ENCODE peak calls at places on chromosomes 13 and 19, in ten cellular contexts. One of them, this sample, is unnamed.

GRCh38 chr13:112722433-112723250 is 32.8 kb downstream of the ATP11A start:
- DNase-seq in stimulated activated CD4-positive, alpha-beta T cell treated with anti-CD3 and anti-CD28 coated beads, Interleukin-12 subunit alpha, Interleukin-12 subunit beta, amount 100 ng/mL, for 4 hours: no peak
- DNase-seq in stimulated activated CD8-positive, alpha-beta memory T cell treated with anti-CD3 and anti-CD28 coated beads, Interleukin-4, amount 100 ng/mL, for 1 hour: no peak
- DNase-seq in amniotic stem cell: peak; percentile 30
- DNase-seq in MCF 10A: peak; percentile 11
- DNase-seq in DMS 273 treated with DMSO at 0.1 percent for 48 hours: no peak
- DNase-seq in GM23338: peak; percentile 44
- DNase-seq in CD4-positive, alpha-beta T cell: no peak
- DNase-seq in kidney tubule cell: peak; percentile 79
- DNase-seq in epithelial cell of prostate: no peak
- DNase-seq in this sample: no peak

GRCh38 chr19:11257827-11258380 is 4.4 kb downstream of the DOCK6 start:
- DNase-seq in stimulated activated CD4-positive, alpha-beta T cell treated with anti-CD3 and anti-CD28 coated beads, Interleukin-12 subunit alpha, Interleukin-12 subunit beta, amount 100 ng/mL, for 4 hours: no peak
- DNase-seq in stimulated activated CD8-positive, alpha-beta memory T cell treated with anti-CD3 and anti-CD28 coated beads, Interleukin-4, amount 100 ng/mL, for 1 hour: no peak
- DNase-seq in amniotic stem cell: no peak
- DNase-seq in MCF 10A: peak; percentile 32
- DNase-seq in DMS 273 treated with DMSO at 0.1 percent for 48 hours: no peak
- DNase-seq in GM23338: no peak
- DNase-seq in CD4-positive, alpha-beta T cell: no peak
- DNase-seq in kidney tubule cell: no peak
- DNase-seq in epithelial cell of prostate: no peak
- DNase-seq in this sample: no peak

GRCh38 chr19:46840157-46840942 is 10.3 kb downstream of the AP2S1 start:
- DNase-seq in stimulated activated CD4-positive, alpha-beta T cell treated with anti-CD3 and anti-CD28 coated beads, Interleukin-12 subunit alpha, Interleukin-12 subunit beta, amount 100 ng/mL, for 4 hours: peak; percentile 40
- DNase-seq in stimulated activated CD8-positive, alpha-beta memory T cell treated with anti-CD3 and anti-CD28 coated beads, Interleukin-4, amount 100 ng/mL, for 1 hour: no peak
- DNase-seq in amniotic stem cell: peak; percentile 39
- DNase-seq in MCF 10A: peak; percentile 71
- DNase-seq in DMS 273 treated with DMSO at 0.1 percent for 48 hours: peak; percentile 32
- DNase-seq in GM23338: peak; percentile 90
- DNase-seq in CD4-positive, alpha-beta T cell: no peak
- DNase-seq in kidney tubule cell: peak; percentile 72
- DNase-seq in epithelial cell of prostate: no peak
- DNase-seq in this sample: no peak

GRCh38 chr13:61880576-61881283 is 465.1 kb upstream of the PCDH20 start:
- DNase-seq in stimulated activated CD4-positive, alpha-beta T cell treated with anti-CD3 and anti-CD28 coated beads, Interleukin-12 subunit alpha, Interleukin-12 subunit beta, amount 100 ng/mL, for 4 hours: no peak
- DNase-seq in stimulated activated CD8-positive, alpha-beta memory T cell treated with anti-CD3 and anti-CD28 coated beads, Interleukin-4, amount 100 ng/mL, for 1 hour: no peak
- DNase-seq in amniotic stem cell: no peak
- DNase-seq in MCF 10A: peak; percentile 61
- DNase-seq in DMS 273 treated with DMSO at 0.1 percent for 48 hours: no peak
- DNase-seq in GM23338: peak; percentile 84
- DNase-seq in CD4-positive, alpha-beta T cell: no peak
- DNase-seq in kidney tubule cell: peak; percentile 53
- DNase-seq in epithelial cell of prostate: no peak
- DNase-seq in this sample: no peak

GRCh38 chr13:93268327-93269028 is 41.9 kb downstream of the GPC6 start:
- DNase-seq in stimulated activated CD4-positive, alpha-beta T cell treated with anti-CD3 and anti-CD28 coated beads, Interleukin-12 subunit alpha, Interleukin-12 subunit beta, amount 100 ng/mL, for 4 hours: no peak
- DNase-seq in stimulated activated CD8-positive, alpha-beta memory T cell treated with anti-CD3 and anti-CD28 coated beads, Interleukin-4, amount 100 ng/mL, for 1 hour: no peak
- DNase-seq in amniotic stem cell: no peak
- DNase-seq in MCF 10A: no peak
- DNase-seq in DMS 273 treated with DMSO at 0.1 percent for 48 hours: no peak
- DNase-seq in GM23338: peak; percentile 64
- DNase-seq in CD4-positive, alpha-beta T cell: no peak
- DNase-seq in kidney tubule cell: no peak
- DNase-seq in epithelial cell of prostate: no peak
- DNase-seq in this sample: no peak

GRCh38 chr19:47405197-47405550 is 14.2 kb downstream of the MEIS3 start:
- DNase-seq in stimulated activated CD4-positive, alpha-beta T cell treated with anti-CD3 and anti-CD28 coated beads, Interleukin-12 subunit alpha, Interleukin-12 subunit beta, amount 100 ng/mL, for 4 hours: no peak
- DNase-seq in stimulated activated CD8-positive, alpha-beta memory T cell treated with anti-CD3 and anti-CD28 coated beads, Interleukin-4, amount 100 ng/mL, for 1 hour: no peak
- DNase-seq in amniotic stem cell: no peak
- DNase-seq in MCF 10A: no peak
- DNase-seq in DMS 273 treated with DMSO at 0.1 percent for 48 hours: no peak
- DNase-seq in GM23338: no peak
- DNase-seq in CD4-positive, alpha-beta T cell: no peak
- DNase-seq in kidney tubule cell: no peak
- DNase-seq in epithelial cell of prostate: no peak
- DNase-seq in this sample: no peak

GRCh38 chr13:40272776-40273139 is 393.7 kb downstream of the FOXO1 start:
- DNase-seq in stimulated activated CD4-positive, alpha-beta T cell treated with anti-CD3 and anti-CD28 coated beads, Interleukin-12 subunit alpha, Interleukin-12 subunit beta, amount 100 ng/mL, for 4 hours: no peak
- DNase-seq in stimulated activated CD8-positive, alpha-beta memory T cell treated with anti-CD3 and anti-CD28 coated beads, Interleukin-4, amount 100 ng/mL, for 1 hour: no peak
- DNase-seq in amniotic stem cell: no peak
- DNase-seq in MCF 10A: peak; percentile 65
- DNase-seq in DMS 273 treated with DMSO at 0.1 percent for 48 hours: no peak
- DNase-seq in GM23338: no peak
- DNase-seq in CD4-positive, alpha-beta T cell: no peak
- DNase-seq in kidney tubule cell: peak; percentile 58
- DNase-seq in epithelial cell of prostate: peak; percentile 56
- DNase-seq in this sample: no peak

GRCh38 chr13:33272531-33273124 is 12.9 kb downstream of the STARD13 start:
- DNase-seq in stimulated activated CD4-positive, alpha-beta T cell treated with anti-CD3 and anti-CD28 coated beads, Interleukin-12 subunit alpha, Interleukin-12 subunit beta, amount 100 ng/mL, for 4 hours: no peak
- DNase-seq in stimulated activated CD8-positive, alpha-beta memory T cell treated with anti-CD3 and anti-CD28 coated beads, Interleukin-4, amount 100 ng/mL, for 1 hour: no peak
- DNase-seq in amniotic stem cell: no peak
- DNase-seq in MCF 10A: no peak
- DNase-seq in DMS 273 treated with DMSO at 0.1 percent for 48 hours: no peak
- DNase-seq in GM23338: no peak
- DNase-seq in CD4-positive, alpha-beta T cell: no peak
- DNase-seq in kidney tubule cell: peak; percentile 86
- DNase-seq in epithelial cell of prostate: no peak
- DNase-seq in this sample: no peak

GRCh38 chr19:29275266-29275665 is 62.3 kb upstream of the UQCRFS1 start:
- DNase-seq in stimulated activated CD4-positive, alpha-beta T cell treated with anti-CD3 and anti-CD28 coated beads, Interleukin-12 subunit alpha, Interleukin-12 subunit beta, amount 100 ng/mL, for 4 hours: no peak
- DNase-seq in stimulated activated CD8-positive, alpha-beta memory T cell treated with anti-CD3 and anti-CD28 coated beads, Interleukin-4, amount 100 ng/mL, for 1 hour: no peak
- DNase-seq in amniotic stem cell: no peak
- DNase-seq in MCF 10A: no peak
- DNase-seq in DMS 273 treated with DMSO at 0.1 percent for 48 hours: no peak
- DNase-seq in GM23338: no peak
- DNase-seq in CD4-positive, alpha-beta T cell: no peak
- DNase-seq in kidney tubule cell: no peak
- DNase-seq in epithelial cell of prostate: no peak
- DNase-seq in this sample: no peak

GRCh38 chr19:6853868-6854267 is 33.5 kb upstream of the ADGRE1 start:
- DNase-seq in stimulated activated CD4-positive, alpha-beta T cell treated with anti-CD3 and anti-CD28 coated beads, Interleukin-12 subunit alpha, Interleukin-12 subunit beta, amount 100 ng/mL, for 4 hours: no peak
- DNase-seq in stimulated activated CD8-positive, alpha-beta memory T cell treated with anti-CD3 and anti-CD28 coated beads, Interleukin-4, amount 100 ng/mL, for 1 hour: no peak
- DNase-seq in amniotic stem cell: no peak
- DNase-seq in MCF 10A: no peak
- DNase-seq in DMS 273 treated with DMSO at 0.1 percent for 48 hours: no peak
- DNase-seq in GM23338: no peak
- DNase-seq in CD4-positive, alpha-beta T cell: no peak
- DNase-seq in kidney tubule cell: no peak
- DNase-seq in epithelial cell of prostate: no peak
- DNase-seq in this sample: no peak

GRCh38 chr19:35404879-35405622 is 34.2 kb downstream of the GPR42 start:
- DNase-seq in stimulated activated CD4-positive, alpha-beta T cell treated with anti-CD3 and anti-CD28 coated beads, Interleukin-12 subunit alpha, Interleukin-12 subunit beta, amount 100 ng/mL, for 4 hours: no peak
- DNase-seq in stimulated activated CD8-positive, alpha-beta memory T cell treated with anti-CD3 and anti-CD28 coated beads, Interleukin-4, amount 100 ng/mL, for 1 hour: no peak
- DNase-seq in amniotic stem cell: peak; percentile 31
- DNase-seq in MCF 10A: peak; percentile 82
- DNase-seq in DMS 273 treated with DMSO at 0.1 percent for 48 hours: no peak
- DNase-seq in GM23338: peak; percentile 63
- DNase-seq in CD4-positive, alpha-beta T cell: no peak
- DNase-seq in kidney tubule cell: peak; percentile 74
- DNase-seq in epithelial cell of prostate: peak; percentile 92
- DNase-seq in this sample: no peak

GRCh38 chr19:18340237-18340989 is at the start of gene PGPEP1:
- DNase-seq in stimulated activated CD4-positive, alpha-beta T cell treated with anti-CD3 and anti-CD28 coated beads, Interleukin-12 subunit alpha, Interleukin-12 subunit beta, amount 100 ng/mL, for 4 hours: peak; percentile 65
- DNase-seq in stimulated activated CD8-positive, alpha-beta memory T cell treated with anti-CD3 and anti-CD28 coated beads, Interleukin-4, amount 100 ng/mL, for 1 hour: peak; percentile 22
- DNase-seq in amniotic stem cell: no peak
- DNase-seq in MCF 10A: no peak
- DNase-seq in DMS 273 treated with DMSO at 0.1 percent for 48 hours: no peak
- DNase-seq in GM23338: peak; percentile 87
- DNase-seq in CD4-positive, alpha-beta T cell: no peak
- DNase-seq in kidney tubule cell: peak; percentile 60
- DNase-seq in epithelial cell of prostate: no peak
- DNase-seq in this sample: no peak

GRCh38 chr13:62767473-62767872 is 1351.8 kb upstream of the PCDH20 start:
- DNase-seq in stimulated activated CD4-positive, alpha-beta T cell treated with anti-CD3 and anti-CD28 coated beads, Interleukin-12 subunit alpha, Interleukin-12 subunit beta, amount 100 ng/mL, for 4 hours: no peak
- DNase-seq in stimulated activated CD8-positive, alpha-beta memory T cell treated with anti-CD3 and anti-CD28 coated beads, Interleukin-4, amount 100 ng/mL, for 1 hour: no peak
- DNase-seq in amniotic stem cell: no peak
- DNase-seq in MCF 10A: no peak
- DNase-seq in DMS 273 treated with DMSO at 0.1 percent for 48 hours: no peak
- DNase-seq in GM23338: no peak
- DNase-seq in CD4-positive, alpha-beta T cell: no peak
- DNase-seq in kidney tubule cell: no peak
- DNase-seq in epithelial cell of prostate: no peak
- DNase-seq in this sample: no peak

GRCh38 chr19:824885-825284 is 2.8 kb upstream of the AZU1 start:
- DNase-seq in stimulated activated CD4-positive, alpha-beta T cell treated with anti-CD3 and anti-CD28 coated beads, Interleukin-12 subunit alpha, Interleukin-12 subunit beta, amount 100 ng/mL, for 4 hours: no peak
- DNase-seq in stimulated activated CD8-positive, alpha-beta memory T cell treated with anti-CD3 and anti-CD28 coated beads, Interleukin-4, amount 100 ng/mL, for 1 hour: no peak
- DNase-seq in amniotic stem cell: no peak
- DNase-seq in MCF 10A: no peak
- DNase-seq in DMS 273 treated with DMSO at 0.1 percent for 48 hours: no peak
- DNase-seq in GM23338: no peak
- DNase-seq in CD4-positive, alpha-beta T cell: no peak
- DNase-seq in kidney tubule cell: no peak
- DNase-seq in epithelial cell of prostate: no peak
- DNase-seq in this sample: no peak

GRCh38 chr13:89115307-89115706 is 1444.1 kb downstream of the SLITRK5 start:
- DNase-seq in stimulated activated CD4-positive, alpha-beta T cell treated with anti-CD3 and anti-CD28 coated beads, Interleukin-12 subunit alpha, Interleukin-12 subunit beta, amount 100 ng/mL, for 4 hours: no peak
- DNase-seq in stimulated activated CD8-positive, alpha-beta memory T cell treated with anti-CD3 and anti-CD28 coated beads, Interleukin-4, amount 100 ng/mL, for 1 hour: no peak
- DNase-seq in amniotic stem cell: no peak
- DNase-seq in MCF 10A: no peak
- DNase-seq in DMS 273 treated with DMSO at 0.1 percent for 48 hours: no peak
- DNase-seq in GM23338: peak; percentile 54
- DNase-seq in CD4-positive, alpha-beta T cell: no peak
- DNase-seq in kidney tubule cell: no peak
- DNase-seq in epithelial cell of prostate: no peak
- DNase-seq in this sample: no peak

GRCh38 chr13:84446972-84447700 is 564.9 kb upstream of the SLITRK1 start:
- DNase-seq in stimulated activated CD4-positive, alpha-beta T cell treated with anti-CD3 and anti-CD28 coated beads, Interleukin-12 subunit alpha, Interleukin-12 subunit beta, amount 100 ng/mL, for 4 hours: no peak
- DNase-seq in stimulated activated CD8-positive, alpha-beta memory T cell treated with anti-CD3 and anti-CD28 coated beads, Interleukin-4, amount 100 ng/mL, for 1 hour: no peak
- DNase-seq in amniotic stem cell: no peak
- DNase-seq in MCF 10A: peak; percentile 15
- DNase-seq in DMS 273 treated with DMSO at 0.1 percent for 48 hours: peak; percentile 1
- DNase-seq in GM23338: peak; percentile 8
- DNase-seq in CD4-positive, alpha-beta T cell: no peak
- DNase-seq in kidney tubule cell: no peak
- DNase-seq in epithelial cell of prostate: no peak
- DNase-seq in this sample: no peak

GRCh38 chr13:27419333-27419732 is 5.1 kb upstream of the GTF3A start:
- DNase-seq in stimulated activated CD4-positive, alpha-beta T cell treated with anti-CD3 and anti-CD28 coated beads, Interleukin-12 subunit alpha, Interleukin-12 subunit beta, amount 100 ng/mL, for 4 hours: no peak
- DNase-seq in stimulated activated CD8-positive, alpha-beta memory T cell treated with anti-CD3 and anti-CD28 coated beads, Interleukin-4, amount 100 ng/mL, for 1 hour: no peak
- DNase-seq in amniotic stem cell: no peak
- DNase-seq in MCF 10A: peak; percentile 27
- DNase-seq in DMS 273 treated with DMSO at 0.1 percent for 48 hours: no peak
- DNase-seq in GM23338: no peak
- DNase-seq in CD4-positive, alpha-beta T cell: no peak
- DNase-seq in kidney tubule cell: peak; percentile 13
- DNase-seq in epithelial cell of prostate: no peak
- DNase-seq in this sample: no peak

GRCh38 chr13:37413161-37413560 is 185.4 kb downstream of the POSTN start:
- DNase-seq in stimulated activated CD4-positive, alpha-beta T cell treated with anti-CD3 and anti-CD28 coated beads, Interleukin-12 subunit alpha, Interleukin-12 subunit beta, amount 100 ng/mL, for 4 hours: no peak
- DNase-seq in stimulated activated CD8-positive, alpha-beta memory T cell treated with anti-CD3 and anti-CD28 coated beads, Interleukin-4, amount 100 ng/mL, for 1 hour: no peak
- DNase-seq in amniotic stem cell: no peak
- DNase-seq in MCF 10A: no peak
- DNase-seq in DMS 273 treated with DMSO at 0.1 percent for 48 hours: no peak
- DNase-seq in GM23338: no peak
- DNase-seq in CD4-positive, alpha-beta T cell: no peak
- DNase-seq in kidney tubule cell: no peak
- DNase-seq in epithelial cell of prostate: no peak
- DNase-seq in this sample: no peak

GRCh38 chr19:40414536-40415535 is 1.7 kb upstream of the PRX start:
- DNase-seq in stimulated activated CD4-positive, alpha-beta T cell treated with anti-CD3 and anti-CD28 coated beads, Interleukin-12 subunit alpha, Interleukin-12 subunit beta, amount 100 ng/mL, for 4 hours: no peak
- DNase-seq in stimulated activated CD8-positive, alpha-beta memory T cell treated with anti-CD3 and anti-CD28 coated beads, Interleukin-4, amount 100 ng/mL, for 1 hour: no peak
- DNase-seq in amniotic stem cell: no peak
- DNase-seq in MCF 10A: no peak
- DNase-seq in DMS 273 treated with DMSO at 0.1 percent for 48 hours: no peak
- DNase-seq in GM23338: no peak
- DNase-seq in CD4-positive, alpha-beta T cell: no peak
- DNase-seq in kidney tubule cell: no peak
- DNase-seq in epithelial cell of prostate: no peak
- DNase-seq in this sample: no peak

GRCh38 chr19:39341122-39341719 is 1.0 kb upstream of the SAMD4B start:
- DNase-seq in stimulated activated CD4-positive, alpha-beta T cell treated with anti-CD3 and anti-CD28 coated beads, Interleukin-12 subunit alpha, Interleukin-12 subunit beta, amount 100 ng/mL, for 4 hours: peak; percentile 20
- DNase-seq in stimulated activated CD8-positive, alpha-beta memory T cell treated with anti-CD3 and anti-CD28 coated beads, Interleukin-4, amount 100 ng/mL, for 1 hour: no peak
- DNase-seq in amniotic stem cell: no peak
- DNase-seq in MCF 10A: no peak
- DNase-seq in DMS 273 treated with DMSO at 0.1 percent for 48 hours: no peak
- DNase-seq in GM23338: peak; percentile 58
- DNase-seq in CD4-positive, alpha-beta T cell: peak; percentile 18
- DNase-seq in kidney tubule cell: no peak
- DNase-seq in epithelial cell of prostate: no peak
- DNase-seq in this sample: no peak

GRCh38 chr13:41326661-41327060 is 15.6 kb downstream of the NAA16 start:
- DNase-seq in stimulated activated CD4-positive, alpha-beta T cell treated with anti-CD3 and anti-CD28 coated beads, Interleukin-12 subunit alpha, Interleukin-12 subunit beta, amount 100 ng/mL, for 4 hours: no peak
- DNase-seq in stimulated activated CD8-positive, alpha-beta memory T cell treated with anti-CD3 and anti-CD28 coated beads, Interleukin-4, amount 100 ng/mL, for 1 hour: no peak
- DNase-seq in amniotic stem cell: no peak
- DNase-seq in MCF 10A: no peak
- DNase-seq in DMS 273 treated with DMSO at 0.1 percent for 48 hours: no peak
- DNase-seq in GM23338: no peak
- DNase-seq in CD4-positive, alpha-beta T cell: no peak
- DNase-seq in kidney tubule cell: no peak
- DNase-seq in epithelial cell of prostate: no peak
- DNase-seq in this sample: no peak

GRCh38 chr19:50723069-50723468 is at the start of gene CLEC11A:
- DNase-seq in stimulated activated CD4-positive, alpha-beta T cell treated with anti-CD3 and anti-CD28 coated beads, Interleukin-12 subunit alpha, Interleukin-12 subunit beta, amount 100 ng/mL, for 4 hours: no peak
- DNase-seq in stimulated activated CD8-positive, alpha-beta memory T cell treated with anti-CD3 and anti-CD28 coated beads, Interleukin-4, amount 100 ng/mL, for 1 hour: no peak
- DNase-seq in amniotic stem cell: peak; percentile 20
- DNase-seq in MCF 10A: no peak
- DNase-seq in DMS 273 treated with DMSO at 0.1 percent for 48 hours: no peak
- DNase-seq in GM23338: peak; percentile 51
- DNase-seq in CD4-positive, alpha-beta T cell: no peak
- DNase-seq in kidney tubule cell: no peak
- DNase-seq in epithelial cell of prostate: no peak
- DNase-seq in this sample: no peak

GRCh38 chr13:45243072-45243471 is 42.2 kb upstream of the KCTD4 start:
- DNase-seq in stimulated activated CD4-positive, alpha-beta T cell treated with anti-CD3 and anti-CD28 coated beads, Interleukin-12 subunit alpha, Interleukin-12 subunit beta, amount 100 ng/mL, for 4 hours: no peak
- DNase-seq in stimulated activated CD8-positive, alpha-beta memory T cell treated with anti-CD3 and anti-CD28 coated beads, Interleukin-4, amount 100 ng/mL, for 1 hour: no peak
- DNase-seq in amniotic stem cell: no peak
- DNase-seq in MCF 10A: no peak
- DNase-seq in DMS 273 treated with DMSO at 0.1 percent for 48 hours: no peak
- DNase-seq in GM23338: no peak
- DNase-seq in CD4-positive, alpha-beta T cell: no peak
- DNase-seq in kidney tubule cell: no peak
- DNase-seq in epithelial cell of prostate: no peak
- DNase-seq in this sample: no peak

GRCh38 chr19:9323557-9323918 is 441 bp upstream of the ZNF559 start:
- DNase-seq in stimulated activated CD4-positive, alpha-beta T cell treated with anti-CD3 and anti-CD28 coated beads, Interleukin-12 subunit alpha, Interleukin-12 subunit beta, amount 100 ng/mL, for 4 hours: no peak
- DNase-seq in stimulated activated CD8-positive, alpha-beta memory T cell treated with anti-CD3 and anti-CD28 coated beads, Interleukin-4, amount 100 ng/mL, for 1 hour: peak; percentile 5
- DNase-seq in amniotic stem cell: no peak
- DNase-seq in MCF 10A: no peak
- DNase-seq in DMS 273 treated with DMSO at 0.1 percent for 48 hours: peak; percentile 86
- DNase-seq in GM23338: peak; percentile 84
- DNase-seq in CD4-positive, alpha-beta T cell: peak; percentile 5
- DNase-seq in kidney tubule cell: peak; percentile 84
- DNase-seq in epithelial cell of prostate: no peak
- DNase-seq in this sample: peak; percentile 68

GRCh38 chr13:81540777-81541176 is 1199.9 kb upstream of the SPRY2 start:
- DNase-seq in stimulated activated CD4-positive, alpha-beta T cell treated with anti-CD3 and anti-CD28 coated beads, Interleukin-12 subunit alpha, Interleukin-12 subunit beta, amount 100 ng/mL, for 4 hours: no peak
- DNase-seq in stimulated activated CD8-positive, alpha-beta memory T cell treated with anti-CD3 and anti-CD28 coated beads, Interleukin-4, amount 100 ng/mL, for 1 hour: no peak
- DNase-seq in amniotic stem cell: no peak
- DNase-seq in MCF 10A: peak; percentile 28
- DNase-seq in DMS 273 treated with DMSO at 0.1 percent for 48 hours: no peak
- DNase-seq in GM23338: peak; percentile 55
- DNase-seq in CD4-positive, alpha-beta T cell: no peak
- DNase-seq in kidney tubule cell: peak; percentile 26
- DNase-seq in epithelial cell of prostate: no peak
- DNase-seq in this sample: no peak

GRCh38 chr19:47663911-47664771 is 49.1 kb upstream of the EHD2 start:
- DNase-seq in stimulated activated CD4-positive, alpha-beta T cell treated with anti-CD3 and anti-CD28 coated beads, Interleukin-12 subunit alpha, Interleukin-12 subunit beta, amount 100 ng/mL, for 4 hours: no peak
- DNase-seq in stimulated activated CD8-positive, alpha-beta memory T cell treated with anti-CD3 and anti-CD28 coated beads, Interleukin-4, amount 100 ng/mL, for 1 hour: no peak
- DNase-seq in amniotic stem cell: peak; percentile 94
- DNase-seq in MCF 10A: peak; percentile 99
- DNase-seq in DMS 273 treated with DMSO at 0.1 percent for 48 hours: no peak
- DNase-seq in GM23338: no peak
- DNase-seq in CD4-positive, alpha-beta T cell: no peak
- DNase-seq in kidney tubule cell: peak; percentile 80
- DNase-seq in epithelial cell of prostate: peak; percentile 83
- DNase-seq in this sample: no peak

GRCh38 chr19:51546650-51547396 is 15.4 kb upstream of the SIGLEC6 start:
- DNase-seq in stimulated activated CD4-positive, alpha-beta T cell treated with anti-CD3 and anti-CD28 coated beads, Interleukin-12 subunit alpha, Interleukin-12 subunit beta, amount 100 ng/mL, for 4 hours: no peak
- DNase-seq in stimulated activated CD8-positive, alpha-beta memory T cell treated with anti-CD3 and anti-CD28 coated beads, Interleukin-4, amount 100 ng/mL, for 1 hour: no peak
- DNase-seq in amniotic stem cell: no peak
- DNase-seq in MCF 10A: no peak
- DNase-seq in DMS 273 treated with DMSO at 0.1 percent for 48 hours: no peak
- DNase-seq in GM23338: no peak
- DNase-seq in CD4-positive, alpha-beta T cell: no peak
- DNase-seq in kidney tubule cell: peak; percentile 24
- DNase-seq in epithelial cell of prostate: no peak
- DNase-seq in this sample: no peak

GRCh38 chr13:33033361-33033812 is 17.2 kb downstream of the KL start:
- DNase-seq in stimulated activated CD4-positive, alpha-beta T cell treated with anti-CD3 and anti-CD28 coated beads, Interleukin-12 subunit alpha, Interleukin-12 subunit beta, amount 100 ng/mL, for 4 hours: peak; percentile 7
- DNase-seq in stimulated activated CD8-positive, alpha-beta memory T cell treated with anti-CD3 and anti-CD28 coated beads, Interleukin-4, amount 100 ng/mL, for 1 hour: no peak
- DNase-seq in amniotic stem cell: no peak
- DNase-seq in MCF 10A: no peak
- DNase-seq in DMS 273 treated with DMSO at 0.1 percent for 48 hours: no peak
- DNase-seq in GM23338: peak; percentile 4
- DNase-seq in CD4-positive, alpha-beta T cell: peak; percentile 22
- DNase-seq in kidney tubule cell: no peak
- DNase-seq in epithelial cell of prostate: no peak
- DNase-seq in this sample: no peak

This sample was measured in NCI-H524 treated with DMSO at 0.1 percent for 48 hours.